ENCODE peak calls at places on chromosomes 3 and 15, in nine cellular contexts. A is cardiac muscle cell, H is A673, G is AG09309, Q is fibroblast of pulmonary artery, F is lower lobe of right lung, C is cardiac fibroblast, N is IMR-90, D is stomach. R is an unnamed sample.

GRCh38 chr3:13378155-13378554 is 42.0 kb downstream of the NUP210 start:
- DNase-seq in A (peak), H (no peak), G (no peak), Q (no peak), F (no peak), C (peak), N (peak), D (no peak), R (no peak)

GRCh38 chr3:42067324-42067723 is 23.8 kb upstream of the TRAK1 start:
- DNase-seq in A (peak), H (no peak), G (no peak), Q (peak), F (no peak), C (peak), N (peak), D (no peak), R (no peak)

GRCh38 chr3:126432901-126433480 is 38.3 kb downstream of the CFAP100 start:
- DNase-seq in A (no peak), H (no peak), G (no peak), Q (no peak), F (peak), C (no peak), N (no peak), D (peak), R (peak)

GRCh38 chr15:73264881-73265280 is 103.9 kb downstream of the HCN4 start:
- DNase-seq in A (no peak), H (no peak), G (no peak), Q (no peak), F (no peak), C (no peak), N (no peak), D (no peak), R (no peak)

GRCh38 chr3:169619793-169620192 is 43.7 kb downstream of the MECOM start:
- DNase-seq in A (no peak), H (no peak), G (no peak), Q (no peak), F (no peak), C (no peak), N (no peak), D (no peak), R (no peak)

GRCh38 chr3:32177702-32178198 is 60.7 kb upstream of the CMTM8 start:
- DNase-seq in A (peak), H (peak), G (peak), Q (peak), F (no peak), C (peak), N (peak), D (peak), R (no peak)

GRCh38 chr3:31884251-31884650 is 96.8 kb downstream of the OSBPL10 start:
- DNase-seq in A (no peak), H (no peak), G (no peak), Q (no peak), F (no peak), C (no peak), N (no peak), D (no peak), R (no peak)

GRCh38 chr3:94004301-94004910 is 24.0 kb downstream of the STX19 start:
- DNase-seq in A (peak), H (peak), G (peak), Q (peak), F (no peak), C (peak), N (peak), D (no peak), R (no peak)

GRCh38 chr3:69541823-69542264 is 156.0 kb upstream of the FRMD4B start:
- DNase-seq in A (peak), H (no peak), G (no peak), Q (no peak), F (peak), C (peak), N (no peak), D (no peak), R (no peak)

GRCh38 chr3:69385723-69386483 is at the start of gene FRMD4B:
- DNase-seq in A (peak), H (peak), G (no peak), Q (peak), F (peak), C (peak), N (no peak), D (peak), R (peak)

GRCh38 chr3:136862611-136862951 is 573 bp downstream of the NCK1 start:
- DNase-seq in A (peak), H (peak), G (no peak), Q (peak), F (peak), C (peak), N (peak), D (peak), R (no peak)

GRCh38 chr3:43531835-43532234 is 90.0 kb downstream of the ANO10 start:
- DNase-seq in A (peak), H (no peak), G (no peak), Q (peak), F (no peak), C (peak), N (peak), D (no peak), R (no peak)

GRCh38 chr3:179398574-179399249 is 51.2 kb downstream of the MFN1 start:
- DNase-seq in A (no peak), H (no peak), G (peak), Q (peak), F (no peak), C (peak), N (peak), D (no peak), R (no peak)

GRCh38 chr15:35127717-35128116 is 42.6 kb upstream of the NANOGP8 start:
- DNase-seq in A (no peak), H (peak), G (no peak), Q (no peak), F (no peak), C (no peak), N (no peak), D (no peak), R (no peak)

GRCh38 chr15:25056484-25057429 is 102.0 kb downstream of the SNRPN start:
- DNase-seq in A (no peak), H (no peak), G (no peak), Q (no peak), F (no peak), C (no peak), N (no peak), D (peak), R (peak)

GRCh38 chr3:50272911-50273688 is 4.2 kb downstream of the SEMA3B start:
- DNase-seq in A (peak), H (peak), G (no peak), Q (peak), F (peak), C (peak), N (peak), D (peak), R (peak)

GRCh38 chr15:67116742-67117141 is 51.3 kb downstream of the SMAD3 start:
- DNase-seq in A (no peak), H (no peak), G (no peak), Q (no peak), F (no peak), C (no peak), N (peak), D (no peak), R (no peak)

GRCh38 chr15:33742807-33743206 is 225.5 kb upstream of the CHRM5 start:
- DNase-seq in A (peak), H (no peak), G (peak), Q (no peak), F (no peak), C (no peak), N (no peak), D (no peak), R (no peak)

GRCh38 chr3:73206006-73206405 is 144.5 kb downstream of the EBLN2 start:
- DNase-seq in A (no peak), H (no peak), G (no peak), Q (no peak), F (no peak), C (no peak), N (no peak), D (no peak), R (no peak)
- TF ChIP-seq CTCF in A (no peak), H (no peak), G (no peak), Q (no peak), F (no peak), C (no peak), N (no peak), D (no peak), R (no peak)

GRCh38 chr3:129608087-129608935 is 1.8 kb upstream of the PLXND1 start:
- DNase-seq in A (peak), H (peak), G (no peak), Q (peak), F (no peak), C (peak), N (peak), D (no peak), R (no peak)
- TF ChIP-seq CTCF in A (peak), H (peak), G (peak), Q (peak), F (peak), C (peak), N (peak), D (no peak), R (peak)

DNA sequence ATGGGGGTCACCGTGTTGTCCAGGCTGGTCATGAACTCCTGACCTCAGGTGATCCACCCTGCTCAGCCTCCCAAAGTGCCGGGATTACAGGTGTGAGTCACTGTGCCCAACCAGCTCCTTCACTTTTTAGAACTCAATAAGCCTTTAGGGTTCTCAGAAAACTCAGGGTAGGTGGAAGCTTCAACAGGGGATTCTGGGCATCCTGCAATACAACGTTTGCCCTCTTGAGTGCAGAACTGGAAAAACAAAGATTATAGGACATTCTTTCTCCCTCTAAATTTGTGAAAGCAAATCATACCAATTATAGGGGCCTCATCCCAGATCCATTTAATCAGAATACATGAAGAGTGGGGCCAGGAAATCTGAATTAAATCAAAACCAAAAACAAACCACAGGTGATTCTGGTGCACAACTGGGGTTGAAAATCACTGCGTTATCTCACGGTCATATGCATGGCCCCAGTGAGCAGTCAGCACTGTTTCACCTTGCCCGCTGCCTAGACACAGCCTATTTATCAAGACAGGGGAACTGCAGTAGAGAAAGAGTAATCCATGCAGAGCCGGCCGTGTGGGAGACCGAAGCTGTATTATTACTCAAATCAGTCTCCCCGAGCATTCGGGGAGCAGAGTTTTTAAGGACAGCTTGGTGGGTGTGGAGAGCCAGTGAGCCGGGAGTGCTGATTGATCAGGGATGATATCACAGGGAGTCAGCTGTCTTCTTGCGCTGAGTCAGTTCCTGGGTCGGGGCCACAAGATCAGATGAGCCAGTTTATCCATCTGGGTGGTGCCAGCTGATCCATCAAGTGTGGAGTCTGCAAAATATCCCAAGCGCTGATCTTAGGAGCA is 58.4 kb downstream of the TMEM44 start:
- DNase-seq in A (peak), H (no peak), G (no peak), Q (peak), F (no peak), C (peak), N (peak), D (no peak), R (no peak)
- TF ChIP-seq CTCF in A (peak), H (peak), G (peak), Q (peak), F (no peak), C (peak), N (peak), D (no peak), R (no peak)

GRCh38 chr3:149659173-149659468 is 1.3 kb upstream of the WWTR1 start:
- DNase-seq in A (no peak), H (no peak), G (no peak), Q (no peak), F (peak), C (no peak), N (no peak), D (no peak), R (no peak)

GRCh38 chr3:149660462-149660861 is 2.6 kb upstream of the WWTR1 start:
- DNase-seq in A (no peak), H (peak), G (no peak), Q (no peak), F (no peak), C (no peak), N (no peak), D (no peak), R (no peak)

GRCh38 chr3:149662240-149662887 is 4.5 kb upstream of the WWTR1 start:
- DNase-seq in A (no peak), H (peak), G (no peak), Q (no peak), F (no peak), C (no peak), N (peak), D (no peak), R (no peak)

GRCh38 chr3:149667576-149667975 is 9.8 kb upstream of the WWTR1 start:
- DNase-seq in A (no peak), H (no peak), G (no peak), Q (no peak), F (no peak), C (no peak), N (no peak), D (no peak), R (no peak)

GRCh38 chr3:149663966-149664365 is 6.1 kb upstream of the WWTR1 start:
- DNase-seq in A (no peak), H (no peak), G (no peak), Q (no peak), F (no peak), C (no peak), N (no peak), D (no peak), R (no peak)
- TF ChIP-seq CTCF in A (no peak), H (no peak), G (no peak), Q (no peak), F (no peak), C (no peak), N (no peak), D (no peak), R (no peak)

DNA sequence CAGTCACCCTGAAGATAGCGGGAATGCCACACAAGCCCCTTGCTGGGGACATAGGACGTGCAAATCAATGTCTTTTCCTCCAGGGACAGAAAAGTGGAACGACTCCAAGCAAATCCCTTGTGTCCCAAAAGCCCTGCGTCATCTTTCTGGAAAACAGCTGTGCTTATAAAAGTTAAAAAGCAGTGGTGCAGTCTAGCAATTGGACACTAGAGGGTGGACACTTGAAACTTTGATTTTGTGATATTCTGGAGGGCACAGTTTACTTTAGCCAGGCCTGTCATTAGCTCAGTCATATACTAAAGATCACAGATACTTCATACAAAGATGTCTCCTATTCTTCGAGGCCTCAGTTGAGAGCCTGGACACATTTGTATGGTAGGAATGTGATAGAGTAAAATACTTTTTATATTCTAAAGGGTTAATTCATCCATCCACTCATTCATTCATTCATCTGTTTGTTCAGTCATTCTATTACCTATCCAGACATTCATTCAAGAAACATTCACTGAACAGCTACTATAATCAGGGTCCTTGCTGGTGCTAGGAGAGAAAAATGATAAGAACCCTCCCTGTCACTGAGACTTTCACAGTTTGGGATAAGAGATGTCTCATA is 63.8 kb upstream of the ANKRD34C start:
- DNase-seq in A (peak), H (peak), G (no peak), Q (peak), F (no peak), C (peak), N (peak), D (no peak), R (no peak)
- TF ChIP-seq CTCF in A (peak), H (peak), G (peak), Q (peak), F (no peak), C (peak), N (peak), D (no peak), R (peak)

DNA sequence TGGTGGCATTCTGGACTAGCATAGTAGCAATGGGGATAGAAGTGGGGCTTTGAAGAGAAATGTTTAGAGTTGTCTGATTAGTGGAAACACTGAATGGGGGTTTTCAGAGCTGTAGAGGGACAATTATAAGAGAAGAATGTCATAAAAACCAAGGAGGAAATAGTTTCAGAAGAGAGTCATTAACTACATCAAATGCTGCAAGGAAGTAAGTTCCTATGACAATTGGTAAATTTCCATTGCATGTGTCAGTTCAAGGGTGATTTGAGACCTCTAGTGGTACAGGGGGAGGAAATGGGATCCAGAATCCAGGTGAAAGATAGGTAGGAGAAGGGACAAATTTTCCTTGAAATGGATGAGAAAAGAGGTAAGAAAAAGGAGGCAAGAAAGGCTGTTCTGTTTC is 68.3 kb upstream of the TBC1D5 start:
- DNase-seq in A (peak), H (peak), G (peak), Q (peak), F (no peak), C (peak), N (peak), D (no peak), R (no peak)
- TF ChIP-seq CTCF in A (peak), H (peak), G (peak), Q (peak), F (no peak), C (peak), N (peak), D (no peak), R (peak)

R was measured in osteocyte.